ENCODE peak calls at places on chromosomes 2 and 18, in six cellular contexts. F is GM23338, G is left lung, I is dorsolateral prefrontal cortex, P is hepatocyte, A is choroid plexus epithelial cell. R is an unnamed sample.

GRCh38 chr2:18771212-18771611 is 181.8 kb upstream of the NT5C1B start:
- DNase-seq in F (no peak), G (no peak), I (no peak), P (no peak), A (no peak), R (no peak)

GRCh38 chr2:119753041-119753929 is 6.4 kb upstream of the PTPN4 start:
- DNase-seq in F (peak; percentile 68), G (no peak), I (no peak), P (peak; percentile 63), A (peak; percentile 71), R (peak; percentile 59)

GRCh38 chr2:237978058-237978712 is 11.4 kb downstream of the UBE2F start:
- DNase-seq in F (no peak), G (no peak), I (peak; percentile 57), P (no peak), A (peak; percentile 34), R (no peak)

GRCh38 chr18:28159055-28159454 is 17.9 kb downstream of the CDH2 start:
- DNase-seq in F (no peak), G (no peak), I (no peak), P (no peak), A (no peak), R (no peak)

GRCh38 chr18:5542393-5543035 is 1.3 kb downstream of the EPB41L3 start:
- DNase-seq in F (peak; percentile 50), G (peak; percentile 48), I (no peak), P (peak; percentile 23), A (peak; percentile 48), R (no peak)

GRCh38 chr2:68569604-68570003 is 73.8 kb upstream of the PROKR1 start:
- DNase-seq in F (no peak), G (no peak), I (no peak), P (no peak), A (peak; percentile 42), R (no peak)

GRCh38 chr2:194819367-194819766 is 837.7 kb upstream of the SLC39A10 start:
- DNase-seq in F (peak; percentile 23), G (no peak), I (no peak), P (no peak), A (peak; percentile 2), R (no peak)

GRCh38 chr18:43277164-43277600 is at the start of gene SYT4:
- DNase-seq in F (peak; percentile 93), G (peak; percentile 42), I (peak; percentile 77), P (peak; percentile 83), A (peak; percentile 78), R (peak; percentile 2)

GRCh38 chr2:105421053-105421452 is 22.2 kb upstream of the FHL2 start:
- DNase-seq in F (no peak), G (no peak), I (no peak), P (no peak), A (no peak), R (no peak)

GRCh38 chr2:79860233-79861058 is 347.6 kb downstream of the CTNNA2 start:
- DNase-seq in F (peak; percentile 79), G (no peak), I (peak; percentile 22), P (peak; percentile 59), A (peak; percentile 39), R (no peak)

GRCh38 chr18:36544036-36544725 is 246.7 kb downstream of the FHOD3 start:
- DNase-seq in F (no peak), G (no peak), I (no peak), P (no peak), A (no peak), R (no peak)

GRCh38 chr2:180203972-180204371 is 196.9 kb upstream of the CWC22 start:
- DNase-seq in F (no peak), G (no peak), I (no peak), P (peak; percentile 44), A (peak; percentile 83), R (no peak)

GRCh38 chr2:179263460-179264237 is 983 bp downstream of the SESTD1 start:
- DNase-seq in F (peak; percentile 44), G (peak; percentile 56), I (peak; percentile 45), P (peak; percentile 64), A (peak; percentile 81), R (peak; percentile 30)

GRCh38 chr2:12416600-12416999 is 300.1 kb upstream of the TRIB2 start:
- DNase-seq in F (peak; percentile 14), G (peak; percentile 37), I (no peak), P (peak; percentile 25), A (peak; percentile 82), R (peak; percentile 68)

GRCh38 chr2:35973737-35974132 is 381.8 kb upstream of the CRIM1 start:
- DNase-seq in F (no peak), G (no peak), I (no peak), P (no peak), A (no peak), R (no peak)

GRCh38 chr2:230956827-230957755 is 32.0 kb upstream of the GPR55 start:
- DNase-seq in F (peak; percentile 72), G (peak; percentile 54), I (peak; percentile 33), P (peak; percentile 73), A (peak; percentile 43), R (peak; percentile 96)

GRCh38 chr2:181231886-181232644 is 225.1 kb upstream of the ITGA4 start:
- DNase-seq in F (no peak), G (no peak), I (no peak), P (no peak), A (peak; percentile 26), R (no peak)

GRCh38 chr2:39851691-39852110 is 72.6 kb upstream of the THUMPD2 start:
- DNase-seq in F (peak; percentile 57), G (no peak), I (no peak), P (peak; percentile 11), A (peak; percentile 59), R (peak; percentile 28)

GRCh38 chr2:39803839-39804238 is 24.8 kb upstream of the THUMPD2 start:
- DNase-seq in F (no peak), G (no peak), I (no peak), P (no peak), A (no peak), R (no peak)

GRCh38 chr2:28513097-28513496 is 17.2 kb downstream of the PLB1 start:
- DNase-seq in F (no peak), G (no peak), I (no peak), P (no peak), A (no peak), R (no peak)

GRCh38 chr2:207315131-207315530 is 149.4 kb upstream of the KLF7 start:
- DNase-seq in F (no peak), G (no peak), I (no peak), P (no peak), A (peak; percentile 59), R (no peak)

GRCh38 chr2:207312006-207312356 is 146.2 kb upstream of the KLF7 start:
- DNase-seq in F (no peak), G (no peak), I (no peak), P (no peak), A (peak; percentile 26), R (no peak)

GRCh38 chr2:207313947-207314346 is 148.2 kb upstream of the KLF7 start:
- DNase-seq in F (no peak), G (no peak), I (no peak), P (no peak), A (no peak), R (no peak)

GRCh38 chr2:207308519-207309224 is 142.9 kb upstream of the KLF7 start:
- DNase-seq in F (no peak), G (no peak), I (no peak), P (no peak), A (peak; percentile 41), R (no peak)

DNA sequence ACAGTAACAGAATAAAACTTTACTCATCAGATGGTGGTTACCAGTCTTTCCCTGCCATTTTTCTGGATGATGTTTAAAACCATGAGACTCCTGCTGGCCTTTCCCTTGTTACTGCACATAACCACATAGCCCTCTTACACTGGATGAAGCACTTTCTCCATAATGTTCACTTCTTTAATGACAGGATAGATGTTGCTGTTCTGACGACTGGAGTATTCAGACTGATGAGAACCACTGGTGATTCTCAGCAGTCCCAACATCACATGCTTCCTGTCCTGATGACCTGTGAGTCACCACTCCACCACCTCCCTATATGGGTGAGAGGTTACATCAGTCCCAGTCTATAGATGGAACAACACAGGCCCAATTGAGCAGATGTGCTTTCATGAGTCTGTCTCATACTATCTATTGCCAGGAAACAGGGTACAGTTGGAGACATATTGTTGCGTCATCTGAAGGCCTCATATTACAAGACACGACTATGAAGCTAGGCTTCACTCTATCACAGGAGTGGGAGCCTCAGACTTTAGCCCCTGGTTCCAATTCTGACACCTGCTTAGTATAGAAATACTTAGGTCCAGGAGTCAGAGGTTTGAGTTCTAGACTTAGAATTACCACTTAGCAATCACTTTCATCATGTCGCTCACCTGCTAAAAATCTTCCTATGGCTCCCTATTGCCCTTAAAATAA is 145.7 kb upstream of the KLF7 start:
- DNase-seq in F (no peak), G (peak; percentile 65), I (no peak), P (peak; percentile 73), A (peak; percentile 100), R (peak; percentile 52)
- H3K4me3 ChIP-seq in F (no peak overlapping the region), G (no peak overlapping the region), I (no peak overlapping the region), P (no peak overlapping the region), A (no peak overlapping the region), R (no peak overlapping the region)

DNA sequence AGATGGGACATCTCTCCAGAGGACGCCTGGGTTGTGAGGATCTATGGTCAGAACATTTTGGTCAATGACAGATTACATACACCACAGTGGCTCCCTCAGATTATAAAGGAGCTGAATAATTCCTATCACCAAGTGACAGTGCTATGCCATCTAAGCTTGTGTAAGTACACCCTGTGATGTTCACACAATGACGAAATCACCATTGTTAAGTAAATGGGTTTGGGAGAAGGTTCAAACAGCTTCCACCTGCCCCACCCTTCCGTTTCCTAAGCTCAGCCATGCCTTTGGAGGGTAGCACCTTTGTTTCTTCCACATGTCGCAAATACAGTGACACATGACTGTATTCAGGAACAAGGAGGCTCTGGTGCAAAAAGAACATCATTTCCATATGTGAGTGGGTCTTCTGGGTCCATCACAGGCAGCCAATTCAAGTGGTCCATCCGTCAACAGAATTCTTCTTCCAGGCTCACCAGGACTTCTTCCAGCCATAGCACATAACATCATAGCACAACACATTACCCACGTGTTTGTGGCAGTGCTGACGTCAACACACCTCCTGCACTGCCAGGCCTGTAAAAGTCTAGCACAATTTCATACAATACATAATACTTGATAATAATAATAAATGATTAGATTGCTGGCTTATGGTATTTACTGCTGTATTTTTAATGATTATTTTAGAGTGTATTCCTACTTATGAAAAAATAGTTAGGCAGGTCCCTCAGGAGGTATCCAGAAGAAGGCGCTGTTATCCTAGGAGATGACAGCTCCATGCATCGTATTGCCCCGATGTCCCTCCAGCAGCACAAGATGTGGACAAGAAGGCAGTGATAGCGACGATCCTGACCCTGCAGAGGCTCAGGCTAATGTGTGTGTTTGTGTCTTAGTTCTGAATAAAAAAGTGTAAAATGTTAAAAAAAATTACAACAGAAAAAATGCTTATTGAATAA is 264.8 kb downstream of the ANAPC1 start:
- DNase-seq in F (peak; percentile 20), G (no peak), I (no peak), P (no peak), A (peak; percentile 41), R (no peak)
- TF ChIP-seq CTCF in F (peak; percentile 50), G (no peak), I (no peak), P (peak; percentile 15), A (peak; percentile 41), R (peak; percentile 7)

GRCh38 chr18:67916142-67916541 is 399.6 kb upstream of the DSEL start:
- DNase-seq in F (no peak), G (no peak), I (no peak), P (no peak), A (no peak), R (no peak)
- H3K4me3 ChIP-seq in F (no peak overlapping the region), G (no peak overlapping the region), I (no peak overlapping the region), P (no peak overlapping the region), A (no peak overlapping the region), R (no peak overlapping the region)

DNA sequence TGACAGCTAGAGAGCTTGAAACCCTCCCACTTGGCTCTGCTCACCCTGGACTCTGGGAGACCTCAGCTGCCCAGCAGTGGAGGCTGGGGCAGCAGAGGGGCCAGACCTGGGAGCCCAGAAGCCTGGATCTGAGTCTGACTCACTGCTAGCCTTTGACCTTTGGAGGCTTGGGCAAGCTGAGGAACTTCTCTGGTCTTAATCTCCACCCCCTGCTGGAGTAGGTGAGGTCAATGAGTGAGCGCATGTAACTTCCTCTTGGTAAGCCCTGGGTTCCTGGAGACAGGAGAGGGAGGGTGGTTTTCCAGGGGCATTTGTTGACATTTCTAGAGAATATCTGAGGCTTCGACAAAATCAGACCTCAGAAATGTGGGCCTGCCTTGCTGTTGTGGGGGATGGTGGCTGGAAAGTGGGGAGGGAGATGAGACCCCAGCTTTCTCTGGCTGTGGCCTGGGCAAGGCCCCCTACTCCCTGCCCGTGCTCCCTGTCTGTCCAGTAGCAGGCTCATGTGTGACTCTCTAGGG is 73.0 kb upstream of the YWHAQ start:
- DNase-seq in F (no peak), G (peak; percentile 53), I (no peak), P (peak; percentile 83), A (peak; percentile 85), R (peak; percentile 27)
- TF ChIP-seq CTCF in F (no peak), G (no peak), I (no peak), P (no peak), A (peak; percentile 11), R (no peak)

R was measured in GM12865.